ENCODE peak calls at places on chromosomes 13 and 19, in nine cellular contexts. K is heart left ventricle; R is tibial artery; Y is psoas muscle; T is PC-9; V is stomach; S is fibroblast of lung; B is uterus; X is CD4-positive, alpha-beta T cell. D is an unnamed sample.
A peak's percentile ranks its signal among the peaks of the same experiment; 100 is the strongest.

GRCh38 chr19:7346488-7346971 is 2.2 kb upstream of the ARHGEF18 start:
- DNase-seq in K (no peak), R (peak; percentile 20), Y (no peak), T (no peak), V (no peak), S (no peak), B (no peak), X (no peak), D (no peak)

GRCh38 chr19:17097593-17098126 is 22.1 kb downstream of the MYO9B start:
- DNase-seq in K (no peak), R (no peak), Y (no peak), T (peak; percentile 79), V (no peak), S (peak; percentile 78), B (no peak), X (no peak), D (no peak)

GRCh38 chr13:74778946-74779345 is 644.7 kb upstream of the KLF12 start:
- DNase-seq in K (no peak), R (no peak), Y (no peak), T (no peak), V (no peak), S (peak; percentile 35), B (no peak), X (no peak), D (no peak)

GRCh38 chr13:114130131-114130707 is 2.2 kb downstream of the RASA3 start:
- DNase-seq in K (no peak), R (no peak), Y (peak; percentile 21), T (no peak), V (no peak), S (no peak), B (no peak), X (no peak), D (no peak)

GRCh38 chr13:46622918-46623256 is 69.9 kb downstream of the LRCH1 start:
- DNase-seq in K (no peak), R (peak; percentile 75), Y (peak; percentile 29), T (no peak), V (no peak), S (peak; percentile 92), B (peak; percentile 85), X (no peak), D (no peak)

GRCh38 chr13:40377783-40378182 is 288.7 kb downstream of the FOXO1 start:
- DNase-seq in K (no peak), R (no peak), Y (no peak), T (no peak), V (no peak), S (peak; percentile 48), B (peak; percentile 66), X (no peak), D (no peak)

GRCh38 chr19:32436692-32437091 is 31.1 kb downstream of the DPY19L3 start:
- DNase-seq in K (no peak), R (no peak), Y (no peak), T (no peak), V (no peak), S (no peak), B (no peak), X (no peak), D (no peak)

GRCh38 chr13:21047591-21048282 is 13.6 kb downstream of the LATS2 start:
- DNase-seq in K (no peak), R (no peak), Y (peak; percentile 42), T (no peak), V (no peak), S (no peak), B (no peak), X (no peak), D (no peak)

GRCh38 chr13:99467764-99468163 is 33.5 kb upstream of the TM9SF2 start:
- DNase-seq in K (no peak), R (no peak), Y (no peak), T (peak; percentile 97), V (no peak), S (peak; percentile 43), B (no peak), X (no peak), D (no peak)

GRCh38 chr13:110006304-110006703 is 219.9 kb upstream of the IRS2 start:
- DNase-seq in K (no peak), R (no peak), Y (peak; percentile 27), T (peak; percentile 95), V (no peak), S (no peak), B (peak; percentile 35), X (no peak), D (no peak)

GRCh38 chr19:14786421-14786851 is 8.1 kb upstream of the ADGRE2 start:
- DNase-seq in K (peak; percentile 71), R (peak; percentile 51), Y (no peak), T (no peak), V (no peak), S (peak; percentile 8), B (no peak), X (no peak), D (no peak)

GRCh38 chr13:99346328-99347070 is 39.3 kb upstream of the GPR183 start:
- DNase-seq in K (no peak), R (no peak), Y (no peak), T (no peak), V (no peak), S (no peak), B (no peak), X (no peak), D (no peak)

GRCh38 chr19:10681658-10682057 is 19.6 kb upstream of the QTRT1 start:
- DNase-seq in K (no peak), R (no peak), Y (no peak), T (no peak), V (no peak), S (no peak), B (no peak), X (no peak), D (no peak)

GRCh38 chr13:45481688-45482087 is 16.9 kb downstream of the COG3 start:
- DNase-seq in K (no peak), R (no peak), Y (no peak), T (no peak), V (no peak), S (no peak), B (no peak), X (no peak), D (no peak)

GRCh38 chr13:60759499-60759898 is 362.5 kb downstream of the TDRD3 start:
- DNase-seq in K (no peak), R (no peak), Y (no peak), T (no peak), V (peak; percentile 78), S (no peak), B (no peak), X (no peak), D (no peak)

DNA sequence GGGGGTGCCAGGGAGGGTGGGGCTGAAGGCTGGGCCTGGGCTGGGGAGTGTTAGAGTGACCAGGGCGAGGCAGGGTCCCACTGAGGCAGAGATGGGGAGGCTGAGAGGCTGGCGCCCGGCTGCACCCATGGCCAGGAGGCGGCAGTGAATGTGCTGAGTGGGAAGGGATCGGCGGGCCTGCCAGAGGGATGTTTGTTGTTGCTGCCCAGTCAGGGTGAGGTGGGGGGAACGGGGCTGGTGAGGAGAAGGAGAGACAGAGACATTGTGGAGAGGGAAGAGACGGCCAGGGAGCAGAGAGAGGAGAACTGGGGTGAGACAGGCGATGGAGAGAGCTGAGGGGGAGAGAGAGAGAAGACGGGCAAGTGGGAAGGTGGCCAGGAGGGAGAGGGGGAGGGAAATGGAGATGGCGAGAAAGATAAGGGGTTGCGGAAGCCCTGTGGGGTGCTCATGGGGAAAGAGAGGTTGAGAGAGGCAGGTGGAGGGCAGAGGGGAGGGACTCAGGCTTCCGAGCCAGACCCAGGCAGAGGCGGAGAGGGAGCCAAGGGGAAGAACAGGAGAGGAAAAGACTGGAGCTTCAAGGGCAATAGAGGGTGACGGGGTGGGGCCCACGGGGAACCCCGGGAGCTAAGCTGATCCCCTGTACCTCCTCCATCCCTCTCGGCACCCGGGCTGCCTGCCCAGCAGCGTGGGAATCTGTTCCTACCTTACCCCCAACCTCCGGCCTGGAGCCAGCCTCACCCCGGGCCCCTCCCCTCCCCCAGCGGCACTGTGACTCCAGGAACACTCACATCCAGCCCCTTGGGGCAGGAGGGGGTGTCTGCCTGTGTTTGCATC is 690 bp upstream of the B3GNT8 start:
- DNase-seq in K (no peak), R (no peak), Y (peak; percentile 41), T (no peak), V (no peak), S (peak; percentile 27), B (peak; percentile 54), X (peak; percentile 27), D (peak; percentile 20)
- TF ChIP-seq CTCF in K (no peak), R (no peak), Y (no peak), T (no peak), V (no peak), S (no peak), B (no peak), X (no peak), D (no peak)

GRCh38 chr19:461664-462551 is 1.1 kb upstream of the SHC2 start:
- DNase-seq in K (no peak), R (no peak), Y (no peak), T (no peak), V (peak; percentile 78), S (no peak), B (peak; percentile 29), X (no peak), D (no peak)
- H3K27ac ChIP-seq in K (peak overlapping the region; percentile 78), R (no peak overlapping the region), Y (no peak overlapping the region), T (no peak overlapping the region), V (peak overlapping the region; percentile 89), S (no peak overlapping the region), B (no peak overlapping the region), X (no peak overlapping the region), D (peak overlapping the region; percentile 26)

DNA sequence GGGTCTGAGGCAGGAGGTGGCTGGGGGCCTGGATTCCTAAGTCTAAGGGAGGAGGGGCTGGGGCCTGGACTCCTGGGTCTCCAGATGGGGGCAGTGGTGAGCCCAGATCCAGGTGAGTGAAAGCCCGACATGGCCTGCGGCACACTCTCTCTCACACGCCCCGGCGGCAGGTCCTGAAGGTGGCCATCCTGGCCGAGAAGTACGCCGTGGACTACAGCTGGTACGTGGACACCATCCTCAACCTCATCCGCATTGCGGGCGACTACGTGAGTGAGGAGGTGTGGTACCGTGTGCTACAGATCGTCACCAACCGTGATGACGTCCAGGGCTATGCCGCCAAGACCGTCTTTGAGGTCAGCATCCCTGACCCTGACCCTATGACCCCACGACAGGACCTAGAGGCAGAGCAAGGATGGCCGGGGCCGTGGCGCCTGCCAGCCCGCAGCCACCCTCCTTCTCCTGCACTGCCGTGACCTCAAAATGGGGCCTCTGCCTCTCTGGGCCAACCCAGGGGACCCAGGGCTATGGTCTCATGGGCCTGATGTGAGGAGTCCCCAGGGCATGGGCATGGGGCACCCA is 13.2 kb downstream of the FUZ start:
- DNase-seq in K (no peak), R (no peak), Y (no peak), T (no peak), V (no peak), S (no peak), B (no peak), X (no peak), D (no peak)
- TF ChIP-seq CTCF in K (no peak), R (no peak), Y (no peak), T (no peak), V (no peak), S (no peak), B (no peak), X (no peak), D (no peak)

DNA sequence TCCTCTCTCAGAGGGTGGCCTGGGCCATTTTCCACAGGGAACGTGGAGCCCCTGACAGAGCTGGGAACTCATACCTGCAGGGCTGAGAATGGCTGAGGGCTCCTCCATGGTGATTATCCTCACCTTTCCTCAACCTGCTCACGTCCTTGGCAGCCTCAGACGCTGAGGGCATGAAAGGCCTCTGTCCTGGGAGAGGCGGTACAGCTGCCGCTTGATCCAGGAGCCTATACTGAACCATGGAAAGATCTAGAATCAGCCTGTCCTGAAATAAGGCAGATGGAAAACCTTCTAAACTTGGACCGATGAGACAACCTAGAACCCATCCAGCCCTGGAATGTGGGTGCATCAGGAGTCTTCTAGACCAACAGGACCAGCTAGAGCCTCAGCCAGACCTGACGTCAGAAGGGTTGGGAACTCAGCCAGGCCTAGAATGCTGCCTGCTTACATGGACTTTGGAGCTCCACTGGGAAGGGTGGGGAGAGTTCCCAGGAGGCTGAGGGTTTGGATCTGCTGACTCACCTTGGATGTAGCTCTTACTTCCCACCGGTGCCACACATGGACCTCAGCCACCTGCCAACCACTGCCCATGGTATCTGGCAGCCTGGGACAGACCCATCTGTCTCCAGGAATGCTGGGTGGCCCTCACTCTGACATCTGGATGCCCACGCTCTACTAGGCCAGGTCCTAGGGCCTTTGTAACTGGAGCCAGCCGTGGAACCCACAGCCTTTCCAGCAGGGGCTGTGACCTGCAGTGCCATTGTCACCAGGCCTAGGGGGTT is 7.5 kb downstream of the KCTD15 start:
- DNase-seq in K (no peak), R (peak; percentile 89), Y (peak; percentile 38), T (no peak), V (peak; percentile 95), S (peak; percentile 70), B (peak; percentile 79), X (no peak), D (peak; percentile 31)
- H3K27ac ChIP-seq in K (peak overlapping the region; percentile 82), R (peak overlapping the region; percentile 44), Y (no peak overlapping the region), T (no peak overlapping the region), V (peak overlapping the region; percentile 86), S (no peak overlapping the region), B (peak overlapping the region; percentile 42), X (no peak overlapping the region), D (no peak overlapping the region)